ENCODE peak calls at places on chromosomes 4 and X, in nine cellular contexts. M is SJSA1; H is hippocampal formation; T is HEK293T; J is activated T-helper 1 cell treated with anti-CD3 and anti-CD28 coated beads, Interleukin-2, amount 50 U/mL, for 16 hours; Y is effector memory CD4-positive, alpha-beta T cell; I is NCI-H510A treated with DMSO at 0.1 percent for 48 hours; K is astrocyte of the spinal cord; V is DMS153. U is an unnamed sample.

GRCh38 chr4:94457692-94458106 is 6.0 kb downstream of the PDLIM5 start:
- DNase-seq in H (peak), J (no peak), I (peak), K (peak), T (no peak), Y (no peak), M (no peak), V (no peak), U (no peak)

GRCh38 chr4:8272472-8273428 is 3.2 kb downstream of the HTRA3 start:
- DNase-seq in V (no peak), T (no peak), J (no peak), H (no peak), M (no peak), K (no peak), I (no peak), Y (no peak), U (no peak)

GRCh38 chr4:85127653-85128052 is 161.2 kb upstream of the WDFY3 start:
- DNase-seq in K (peak), I (no peak), Y (no peak), H (no peak), V (no peak), M (no peak), J (no peak), T (peak), U (peak)

GRCh38 chr4:168885416-168885815 is 124.6 kb downstream of the CBR4 start:
- DNase-seq in T (no peak), Y (no peak), J (no peak), K (no peak), H (no peak), V (no peak), M (no peak), I (no peak), U (no peak)

GRCh38 chr4:3712112-3712805 is 53.9 kb upstream of the ADRA2C start:
- DNase-seq in K (no peak), V (no peak), I (no peak), Y (no peak), T (no peak), H (no peak), J (no peak), M (no peak), U (no peak)

GRCh38 chr4:180150818-180151217 is 2092.4 kb upstream of the TENM3 start:
- DNase-seq in Y (no peak), I (no peak), V (no peak), H (no peak), J (no peak), T (no peak), K (peak), M (no peak), U (peak)

GRCh38 chr4:127732623-127733199 is 2.5 kb downstream of the SLC25A31 start:
- DNase-seq in M (peak), T (peak), K (peak), Y (no peak), I (peak), J (no peak), V (peak), H (no peak), U (peak)

GRCh38 chr4:119299221-119300071 is 22.5 kb downstream of the FABP2 start:
- DNase-seq in T (no peak), H (no peak), I (no peak), K (peak), M (peak), V (no peak), Y (no peak), J (no peak), U (peak)

GRCh38 chrX:18278448-18278847 is 57.8 kb upstream of the BEND2 start:
- DNase-seq in H (no peak), I (no peak), J (no peak), V (no peak), M (no peak), T (no peak), K (no peak), Y (no peak), U (no peak)

GRCh38 chr4:53273726-53274125 is 92.1 kb downstream of the SCFD2 start:
- DNase-seq in H (no peak), M (no peak), J (no peak), I (no peak), K (peak), T (no peak), V (no peak), Y (no peak), U (no peak)

GRCh38 chr4:53959373-53959772 is 105.0 kb downstream of the CHIC2 start:
- DNase-seq in K (no peak), V (no peak), H (no peak), I (no peak), J (no peak), Y (no peak), M (no peak), T (no peak), U (no peak)

GRCh38 chr4:156190606-156191005 is 236.9 kb upstream of the CTSO start:
- DNase-seq in K (peak), I (no peak), Y (no peak), J (no peak), H (no peak), T (no peak), M (peak), V (no peak), U (peak)

GRCh38 chr4:30716671-30717207 is 3.4 kb upstream of the PCDH7 start:
- DNase-seq in J (no peak), H (no peak), I (peak), V (no peak), M (no peak), T (peak), K (peak), Y (no peak), U (peak)

GRCh38 chrX:57918750-57919436 is 8.6 kb upstream of the ZXDA start:
- DNase-seq in J (no peak), Y (no peak), M (peak), T (peak), I (no peak), V (no peak), K (peak), H (no peak), U (peak)

GRCh38 chrX:30657542-30658238 is 4.5 kb downstream of the GK start:
- DNase-seq in K (peak), T (no peak), I (no peak), V (no peak), H (no peak), J (no peak), Y (no peak), M (no peak), U (peak)

GRCh38 chrX:130680164-130681035 is 222.6 kb downstream of the ENOX2 start:
- DNase-seq in J (no peak), H (no peak), I (no peak), T (no peak), K (peak), V (no peak), M (no peak), Y (no peak), U (no peak)

GRCh38 chr4:159267023-159267939 is 164.4 kb downstream of the RAPGEF2 start:
- DNase-seq in I (no peak), J (no peak), T (no peak), Y (no peak), M (no peak), V (no peak), K (peak), H (peak), U (no peak)

GRCh38 chr4:21819086-21819485 is 129.5 kb downstream of the KCNIP4 start:
- DNase-seq in I (no peak), H (no peak), T (no peak), V (no peak), K (peak), Y (no peak), M (no peak), J (no peak), U (no peak)

GRCh38 chr4:55635282-55635681 is 816 bp downstream of the NMU start:
- DNase-seq in V (no peak), I (peak), Y (no peak), K (peak), J (no peak), H (no peak), T (peak), M (no peak), U (peak)

GRCh38 chr4:149961876-149962597 is 116.2 kb upstream of the DCLK2 start:
- DNase-seq in J (no peak), V (no peak), Y (no peak), M (no peak), I (no peak), H (no peak), K (peak), T (no peak), U (peak)

GRCh38 chr4:69787879-69788278 is 27.5 kb upstream of the SULT1B1 start:
- DNase-seq in J (no peak), H (no peak), T (no peak), I (no peak), V (no peak), Y (no peak), K (peak), M (no peak), U (peak)

GRCh38 chr4:10203851-10204250 is 87.3 kb upstream of the WDR1 start:
- DNase-seq in V (no peak), M (no peak), T (no peak), J (no peak), I (no peak), Y (no peak), K (no peak), H (no peak), U (no peak)

GRCh38 chrX:9163153-9163790 is 129.3 kb upstream of the FAM9B start:
- DNase-seq in I (peak), V (peak), H (no peak), K (peak), J (no peak), T (no peak), M (peak), Y (no peak), U (peak)

GRCh38 chr4:6732441-6733357 is 16.7 kb downstream of the BLOC1S4 start:
- DNase-seq in Y (no peak), I (no peak), H (peak), M (peak), T (no peak), J (no peak), V (no peak), K (peak), U (peak)

GRCh38 chr4:19735012-19735411 is 516.7 kb upstream of the SLIT2 start:
- DNase-seq in T (no peak), Y (no peak), H (no peak), J (no peak), K (no peak), M (no peak), V (no peak), I (no peak), U (no peak)

GRCh38 chr4:43718369-43718768 is 730.2 kb downstream of the KCTD8 start:
- DNase-seq in K (no peak), T (no peak), V (no peak), H (no peak), J (no peak), Y (no peak), I (no peak), M (no peak), U (peak)

GRCh38 chr4:6869944-6870343 is 39.7 kb upstream of the TBC1D14 start:
- DNase-seq in I (no peak), Y (no peak), M (no peak), K (no peak), H (no peak), V (no peak), J (no peak), T (no peak), U (peak)

GRCh38 chrX:88828011-88828410 is 81.0 kb downstream of the CPXCR1 start:
- DNase-seq in V (no peak), Y (no peak), K (no peak), M (no peak), H (no peak), J (no peak), T (no peak), I (no peak), U (no peak)

GRCh38 chr4:108008721-108009120 is 19.0 kb downstream of the HADH start:
- DNase-seq in T (no peak), K (no peak), V (no peak), J (no peak), Y (no peak), M (no peak), H (no peak), I (no peak), U (peak)

GRCh38 chr4:25345880-25346279 is 31.2 kb upstream of the ANAPC4 start:
- DNase-seq in V (no peak), T (no peak), K (peak), H (no peak), Y (no peak), I (no peak), M (no peak), J (no peak), U (no peak)

GRCh38 chrX:149074429-149074828 is 430.7 kb downstream of the IDS start:
- DNase-seq in V (peak), I (no peak), T (no peak), M (no peak), J (no peak), Y (no peak), K (peak), H (no peak), U (no peak)

GRCh38 chr4:29581469-29581868 is 1138.7 kb upstream of the PCDH7 start:
- DNase-seq in J (no peak), V (no peak), M (no peak), Y (no peak), K (peak), T (no peak), I (no peak), H (peak), U (no peak)

GRCh38 chr4:108247511-108248088 is 78.9 kb upstream of the LEF1 start:
- DNase-seq in V (peak), J (no peak), H (no peak), K (no peak), Y (no peak), I (peak), T (peak), M (no peak), U (peak)